ENCODE peak calls at places on chromosomes 2 and 18, in four cellular contexts. One of them, this sample, is unnamed.

GRCh38 chr18:51290864-51291263 is 93.4 kb upstream of the MEX3C start:
- DNase-seq in HepG2: no peak
- DNase-seq in K562: no peak
- DNase-seq in H1: no peak
- DNase-seq in this sample: no peak

GRCh38 chr2:7884338-7884737 is 797.5 kb upstream of the ID2 start:
- DNase-seq in HepG2: no peak
- DNase-seq in K562: no peak
- DNase-seq in H1: no peak
- DNase-seq in this sample: no peak

GRCh38 chr2:74391209-74391579 is 11.1 kb upstream of the DCTN1 start:
- DNase-seq in H1: no peak
- DNase-seq in HepG2: no peak
- DNase-seq in K562: peak
- DNase-seq in this sample: no peak

GRCh38 chr2:223674998-223675609 is 72.9 kb upstream of the SCG2 start:
- DNase-seq in H1: no peak
- DNase-seq in K562: peak
- DNase-seq in HepG2: peak
- DNase-seq in this sample: no peak

GRCh38 chr18:57929922-57930321 is 114.1 kb upstream of the NEDD4L start:
- DNase-seq in H1: no peak
- DNase-seq in K562: no peak
- DNase-seq in HepG2: no peak
- DNase-seq in this sample: no peak

GRCh38 chr2:241867776-241868420 is 1.6 kb upstream of the RTP5 start:
- DNase-seq in HepG2: no peak
- DNase-seq in K562: no peak
- DNase-seq in H1: no peak
- DNase-seq in this sample: no peak

GRCh38 chr2:167758292-167758691 is 489.1 kb downstream of the STK39 start:
- DNase-seq in H1: no peak
- DNase-seq in HepG2: no peak
- DNase-seq in K562: no peak
- DNase-seq in this sample: no peak

GRCh38 chr2:47069628-47070154 is 85.4 kb downstream of the STPG4 start:
- DNase-seq in K562: no peak
- DNase-seq in H1: peak
- DNase-seq in HepG2: peak
- DNase-seq in this sample: no peak

GRCh38 chr2:96156926-96157648 is 11.8 kb upstream of the DUSP2 start:
- DNase-seq in HepG2: no peak
- DNase-seq in H1: no peak
- DNase-seq in K562: no peak
- DNase-seq in this sample: peak

GRCh38 chr2:22981785-22982184 is 403.2 kb upstream of the KLHL29 start:
- DNase-seq in K562: no peak
- DNase-seq in HepG2: no peak
- DNase-seq in H1: no peak
- DNase-seq in this sample: no peak

GRCh38 chr2:66364495-66364992 is 70.4 kb upstream of the MEIS1 start:
- DNase-seq in HepG2: no peak
- DNase-seq in H1: no peak
- DNase-seq in K562: no peak
- DNase-seq in this sample: no peak

GRCh38 chr2:99651930-99652670 is 162.3 kb upstream of the REV1 start:
- DNase-seq in HepG2: no peak
- DNase-seq in H1: no peak
- DNase-seq in K562: no peak
- DNase-seq in this sample: no peak

GRCh38 chr2:99537910-99538485 is 48.2 kb upstream of the REV1 start:
- DNase-seq in K562: no peak
- DNase-seq in H1: no peak
- DNase-seq in HepG2: no peak
- DNase-seq in this sample: no peak

GRCh38 chr2:239143858-239144712 is 256.7 kb downstream of the HDAC4 start:
- DNase-seq in H1: peak
- DNase-seq in K562: peak
- DNase-seq in HepG2: peak
- DNase-seq in this sample: no peak

GRCh38 chr18:42545825-42546224 is 569.7 kb downstream of the RIT2 start:
- DNase-seq in HepG2: no peak
- DNase-seq in K562: no peak
- DNase-seq in H1: no peak
- DNase-seq in this sample: no peak

GRCh38 chr2:134771313-134771801 is 52.6 kb upstream of the TMEM163 start:
- DNase-seq in K562: no peak
- DNase-seq in H1: no peak
- DNase-seq in HepG2: no peak
- DNase-seq in this sample: no peak

GRCh38 chr2:206616141-206616540 is 26.1 kb upstream of the FAM237A start:
- DNase-seq in HepG2: no peak
- DNase-seq in H1: no peak
- DNase-seq in K562: no peak
- DNase-seq in this sample: no peak

GRCh38 chr2:221590861-221591260 is 18.8 kb upstream of the EPHA4 start:
- DNase-seq in K562: no peak
- DNase-seq in H1: no peak
- DNase-seq in HepG2: no peak
- DNase-seq in this sample: no peak

GRCh38 chr2:181678033-181678586 is 2.2 kb downstream of the NEUROD1 start:
- DNase-seq in HepG2: peak
- DNase-seq in H1: peak
- DNase-seq in K562: peak
- DNase-seq in this sample: no peak

GRCh38 chr18:79454034-79454735 is 58.5 kb downstream of the NFATC1 start:
- DNase-seq in K562: no peak
- DNase-seq in HepG2: no peak
- DNase-seq in H1: no peak
- DNase-seq in this sample: no peak

GRCh38 chr2:16104345-16105177 is 164.2 kb downstream of the MYCN start:
- DNase-seq in H1: no peak
- DNase-seq in K562: no peak
- DNase-seq in HepG2: peak
- DNase-seq in this sample: no peak

GRCh38 chr2:169664600-169664977 is 29.6 kb downstream of the CFAP210 start:
- DNase-seq in HepG2: no peak
- DNase-seq in H1: no peak
- DNase-seq in K562: no peak
- DNase-seq in this sample: no peak

GRCh38 chr2:184169366-184169765 is 429.0 kb upstream of the ZNF804A start:
- DNase-seq in H1: no peak
- DNase-seq in HepG2: no peak
- DNase-seq in K562: no peak
- DNase-seq in this sample: no peak

GRCh38 chr2:44169155-44169898 is 652 bp downstream of the PPM1B start:
- DNase-seq in K562: peak
- DNase-seq in HepG2: peak
- DNase-seq in H1: peak
- DNase-seq in this sample: peak

GRCh38 chr18:34003687-34004086 is 221.0 kb downstream of the NOL4 start:
- DNase-seq in HepG2: no peak
- DNase-seq in K562: no peak
- DNase-seq in H1: no peak
- DNase-seq in this sample: no peak

GRCh38 chr2:227653419-227653818 is 13.2 kb upstream of the SCYGR5 start:
- DNase-seq in K562: no peak
- DNase-seq in HepG2: peak
- DNase-seq in H1: no peak
- DNase-seq in this sample: no peak

GRCh38 chr18:56291229-56291796 is 347.1 kb downstream of the TXNL1 start:
- DNase-seq in K562: no peak
- DNase-seq in H1: no peak
- DNase-seq in HepG2: no peak
- DNase-seq in this sample: no peak

GRCh38 chr18:51059969-51060368 is 30.0 kb downstream of the SMAD4 start:
- DNase-seq in K562: no peak
- DNase-seq in HepG2: no peak
- DNase-seq in H1: no peak
- DNase-seq in this sample: no peak

DNA sequence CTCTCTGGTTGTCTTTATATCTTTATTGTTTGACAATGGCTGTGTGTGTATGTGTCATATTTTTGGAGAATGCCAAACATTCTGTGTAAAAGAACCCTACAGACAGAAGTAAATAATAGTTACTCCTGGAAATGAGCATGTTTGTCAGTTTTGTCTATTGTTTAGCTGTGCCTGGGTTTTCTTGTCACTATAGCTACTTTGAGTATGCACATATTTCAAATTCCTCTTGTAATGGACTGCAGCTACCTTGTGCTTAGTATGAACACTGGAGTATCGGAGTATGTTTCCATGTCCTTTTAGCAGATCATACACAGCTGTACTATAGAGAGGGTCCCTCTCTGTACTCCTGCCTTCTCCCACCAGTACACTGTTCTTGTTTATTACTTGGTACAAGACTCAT is 58.0 kb upstream of the DOCK10 start:
- DNase-seq in HepG2: no peak
- DNase-seq in H1: no peak
- DNase-seq in K562: no peak
- DNase-seq in this sample: no peak
- TF ChIP-seq CHD2 in HepG2: no peak
- TF ChIP-seq CHD2 in H1: no peak
- TF ChIP-seq CHD2 in K562: no peak
- TF ChIP-seq CHD2 in this sample: no peak

GRCh38 chr2:165772183-165772582 is 21.9 kb downstream of the GALNT3 start:
- DNase-seq in HepG2: no peak
- DNase-seq in K562: no peak
- DNase-seq in H1: no peak
- DNase-seq in this sample: no peak
- TF ChIP-seq HDAC6 in HepG2: no peak
- TF ChIP-seq HDAC6 in K562: no peak
- TF ChIP-seq HDAC6 in H1: no peak
- TF ChIP-seq HDAC6 in this sample: no peak

GRCh38 chr2:101406867-101407266 is 19.6 kb upstream of the CREG2 start:
- DNase-seq in H1: no peak
- DNase-seq in HepG2: no peak
- DNase-seq in K562: no peak
- DNase-seq in this sample: no peak
- TF ChIP-seq CHD2 in H1: no peak
- TF ChIP-seq CHD2 in HepG2: no peak
- TF ChIP-seq CHD2 in K562: no peak
- TF ChIP-seq CHD2 in this sample: no peak

GRCh38 chr2:70088508-70089219 is 1.4 kb downstream of the PCBP1 start:
- DNase-seq in HepG2: peak
- DNase-seq in K562: no peak
- DNase-seq in H1: no peak
- DNase-seq in this sample: no peak
- TF ChIP-seq HDAC6 in HepG2: peak
- TF ChIP-seq HDAC6 in K562: no peak
- TF ChIP-seq HDAC6 in H1: no peak
- TF ChIP-seq HDAC6 in this sample: no peak

DNA sequence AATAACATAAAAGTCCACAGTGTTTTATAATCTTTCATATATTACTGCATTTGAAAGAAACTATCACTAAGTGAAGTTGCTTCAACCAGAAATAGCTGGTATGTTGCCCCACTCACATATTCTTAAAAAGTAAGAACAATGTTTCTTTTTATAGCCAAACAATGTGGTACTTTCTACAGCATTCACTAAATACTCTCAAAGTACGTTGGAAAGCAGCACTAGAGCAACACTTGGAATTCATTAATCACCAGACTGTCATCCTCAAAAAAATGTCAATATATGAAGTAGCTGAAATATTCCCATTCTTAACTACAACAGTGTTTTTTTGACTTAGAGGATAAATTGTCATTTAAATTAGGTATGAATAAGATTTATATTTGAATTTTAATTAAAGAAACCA is 32.8 kb downstream of the COBLL1 start:
- DNase-seq in K562: no peak
- DNase-seq in H1: no peak
- DNase-seq in HepG2: peak
- DNase-seq in this sample: no peak
- TF ChIP-seq CHD2 in K562: no peak
- TF ChIP-seq CHD2 in H1: no peak
- TF ChIP-seq CHD2 in HepG2: no peak
- TF ChIP-seq CHD2 in this sample: no peak

DNA sequence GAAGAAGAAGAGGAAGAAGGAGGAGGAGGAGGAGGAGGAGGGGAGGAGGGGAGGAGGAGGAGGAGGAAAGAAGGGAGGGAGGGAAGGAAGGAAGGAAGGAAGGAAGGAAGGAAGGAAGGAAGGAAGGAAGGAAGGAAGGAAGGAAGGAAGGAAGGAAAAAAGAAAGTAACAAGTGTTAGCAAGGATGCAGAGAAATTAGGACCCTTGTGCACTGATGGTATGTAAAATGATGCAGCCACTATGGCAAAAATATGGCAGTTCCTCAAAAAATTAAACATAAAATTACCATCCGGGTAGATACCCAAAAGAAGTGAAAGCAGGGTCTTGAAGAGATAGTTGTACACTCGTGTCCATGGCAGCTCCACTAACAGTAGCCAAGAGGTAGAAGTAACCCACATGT is 67.4 kb downstream of the DYM start:
- DNase-seq in K562: no peak
- DNase-seq in HepG2: no peak
- DNase-seq in H1: no peak
- DNase-seq in this sample: no peak
- TF ChIP-seq HDAC6 in K562: no peak
- TF ChIP-seq HDAC6 in HepG2: no peak
- TF ChIP-seq HDAC6 in H1: no peak
- TF ChIP-seq HDAC6 in this sample: no peak

DNA sequence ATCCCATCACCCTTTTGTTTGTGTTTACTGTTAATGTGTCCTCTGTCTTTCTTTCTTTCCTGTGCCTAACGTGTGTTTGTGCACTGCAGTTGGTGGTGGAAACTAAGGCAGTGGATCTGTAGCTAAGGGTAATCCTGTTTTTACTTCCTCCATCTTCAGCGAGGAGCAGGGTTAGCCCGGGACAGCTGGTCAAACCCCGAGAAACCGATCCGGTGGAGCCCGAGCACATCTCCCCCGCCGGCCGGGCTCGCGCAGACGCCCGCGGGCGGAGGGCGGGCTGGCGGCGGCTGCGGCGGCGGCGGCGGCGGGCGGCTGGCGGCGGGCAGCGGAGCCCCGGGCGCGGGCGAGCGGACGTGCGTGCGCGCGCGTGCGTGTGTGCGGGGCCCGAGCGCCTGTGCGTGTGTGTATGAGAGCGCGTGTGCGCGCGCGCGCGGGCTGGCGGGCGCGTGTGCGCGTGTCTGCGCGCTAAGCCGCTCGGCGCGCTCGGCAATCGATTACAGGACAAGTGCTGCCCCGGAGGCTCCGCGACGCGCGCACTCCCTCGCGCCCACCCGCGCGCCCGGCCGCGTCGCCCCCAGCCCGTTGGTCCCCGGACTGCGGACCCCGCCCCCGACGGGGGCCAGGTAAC is at the start of gene IKZF2:
- DNase-seq in H1: peak
- DNase-seq in K562: peak
- DNase-seq in HepG2: peak
- DNase-seq in this sample: peak
- TF ChIP-seq CHD2 in H1: no peak
- TF ChIP-seq CHD2 in K562: no peak
- TF ChIP-seq CHD2 in HepG2: no peak
- TF ChIP-seq CHD2 in this sample: no peak

DNA sequence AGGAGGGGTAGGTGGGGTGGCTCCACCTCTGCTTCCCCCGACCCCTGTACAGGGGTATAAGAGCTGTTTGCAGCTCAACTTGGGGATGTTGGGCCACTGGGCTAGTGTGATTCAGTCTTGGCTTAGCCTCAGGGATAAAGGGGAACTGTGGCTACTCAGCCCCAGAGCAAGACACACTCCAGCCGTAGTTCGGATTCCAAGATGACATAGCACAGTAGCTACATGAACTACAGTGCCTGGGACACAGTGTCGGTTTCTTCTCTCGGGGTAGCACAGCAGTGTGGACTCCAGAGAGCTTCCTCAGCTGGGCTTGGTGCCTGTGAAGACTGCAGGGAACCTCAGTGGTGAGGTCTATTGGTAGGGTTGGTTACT is 21.1 kb downstream of the CARF start:
- DNase-seq in H1: no peak
- DNase-seq in HepG2: no peak
- DNase-seq in K562: no peak
- DNase-seq in this sample: no peak
- TF ChIP-seq HDAC6 in H1: no peak
- TF ChIP-seq HDAC6 in HepG2: no peak
- TF ChIP-seq HDAC6 in K562: no peak
- TF ChIP-seq HDAC6 in this sample: no peak